ENCODE peak calls at places on chromosomes 6 and 20, in nine cellular contexts. N is HCT116, L is Panc1, G is stomach, J is ovary, W is PC-9, F is upper lobe of left lung, Y is mammary epithelial cell, X is psoas muscle. R is an unnamed sample.
A peak's percentile ranks its signal among the peaks of the same experiment; 100 is the strongest.

GRCh38 chr20:8414611-8415274 is 282.7 kb downstream of the PLCB1 start:
- DNase-seq in N (peak; percentile 6), L (no peak), G (no peak), J (no peak), W (peak; percentile 65), F (no peak), Y (peak; percentile 71), X (no peak), R (no peak)

GRCh38 chr6:112199001-112199403 is 55.4 kb downstream of the LAMA4 start:
- DNase-seq in N (no peak), L (no peak), G (no peak), J (no peak), W (peak; percentile 32), F (no peak), Y (no peak), X (no peak), R (no peak)

GRCh38 chr20:55782861-55783260 is 222.5 kb downstream of the CBLN4 start:
- DNase-seq in N (no peak), L (no peak), G (no peak), J (no peak), W (no peak), F (no peak), Y (no peak), X (no peak), R (no peak)

GRCh38 chr20:59013959-59014608 is 5.1 kb upstream of the TUBB1 start:
- DNase-seq in N (no peak), L (no peak), G (no peak), J (no peak), W (no peak), F (no peak), Y (no peak), X (no peak), R (no peak)

GRCh38 chr6:146028250-146028789 is 542 bp upstream of the GRM1 start:
- DNase-seq in N (no peak), L (no peak), G (peak; percentile 55), J (peak; percentile 25), W (no peak), F (peak; percentile 84), Y (peak; percentile 46), X (peak; percentile 68), R (peak; percentile 53)

GRCh38 chr6:33750244-33750991 is 3.7 kb upstream of the IP6K3 start:
- DNase-seq in N (no peak), L (no peak), G (no peak), J (peak; percentile 37), W (no peak), F (no peak), Y (no peak), X (peak; percentile 94), R (no peak)

GRCh38 chr6:138970159-138970558 is 17.9 kb downstream of the REPS1 start:
- DNase-seq in N (no peak), L (no peak), G (no peak), J (no peak), W (no peak), F (no peak), Y (no peak), X (no peak), R (no peak)

GRCh38 chr6:142523485-142523884 is 221.7 kb downstream of the ADGRG6 start:
- DNase-seq in N (no peak), L (no peak), G (no peak), J (no peak), W (no peak), F (no peak), Y (no peak), X (no peak), R (no peak)

GRCh38 chr6:109349419-109349987 is 32.8 kb downstream of the CD164 start:
- DNase-seq in N (no peak), L (no peak), G (peak; percentile 73), J (no peak), W (peak; percentile 91), F (no peak), Y (peak; percentile 30), X (no peak), R (no peak)

GRCh38 chr20:33793011-33793931 is 17.9 kb upstream of the CHMP4B start:
- DNase-seq in N (no peak), L (no peak), G (no peak), J (no peak), W (no peak), F (peak; percentile 28), Y (no peak), X (peak; percentile 57), R (peak; percentile 73)

GRCh38 chr20:5781798-5782750 is 31.9 kb downstream of the SHLD1 start:
- DNase-seq in N (no peak), L (no peak), G (peak; percentile 73), J (no peak), W (no peak), F (no peak), Y (no peak), X (no peak), R (no peak)

GRCh38 chr6:129215916-129216525 is 333.1 kb downstream of the LAMA2 start:
- DNase-seq in N (no peak), L (no peak), G (no peak), J (no peak), W (no peak), F (no peak), Y (no peak), X (no peak), R (no peak)

GRCh38 chr6:155398221-155398620 is 57.4 kb downstream of the NOX3 start:
- DNase-seq in N (no peak), L (no peak), G (no peak), J (no peak), W (no peak), F (no peak), Y (no peak), X (no peak), R (no peak)

GRCh38 chr6:152685819-152686218 is 11.9 kb upstream of the MYCT1 start:
- DNase-seq in N (no peak), L (no peak), G (no peak), J (no peak), W (no peak), F (peak; percentile 5), Y (no peak), X (no peak), R (no peak)

DNA sequence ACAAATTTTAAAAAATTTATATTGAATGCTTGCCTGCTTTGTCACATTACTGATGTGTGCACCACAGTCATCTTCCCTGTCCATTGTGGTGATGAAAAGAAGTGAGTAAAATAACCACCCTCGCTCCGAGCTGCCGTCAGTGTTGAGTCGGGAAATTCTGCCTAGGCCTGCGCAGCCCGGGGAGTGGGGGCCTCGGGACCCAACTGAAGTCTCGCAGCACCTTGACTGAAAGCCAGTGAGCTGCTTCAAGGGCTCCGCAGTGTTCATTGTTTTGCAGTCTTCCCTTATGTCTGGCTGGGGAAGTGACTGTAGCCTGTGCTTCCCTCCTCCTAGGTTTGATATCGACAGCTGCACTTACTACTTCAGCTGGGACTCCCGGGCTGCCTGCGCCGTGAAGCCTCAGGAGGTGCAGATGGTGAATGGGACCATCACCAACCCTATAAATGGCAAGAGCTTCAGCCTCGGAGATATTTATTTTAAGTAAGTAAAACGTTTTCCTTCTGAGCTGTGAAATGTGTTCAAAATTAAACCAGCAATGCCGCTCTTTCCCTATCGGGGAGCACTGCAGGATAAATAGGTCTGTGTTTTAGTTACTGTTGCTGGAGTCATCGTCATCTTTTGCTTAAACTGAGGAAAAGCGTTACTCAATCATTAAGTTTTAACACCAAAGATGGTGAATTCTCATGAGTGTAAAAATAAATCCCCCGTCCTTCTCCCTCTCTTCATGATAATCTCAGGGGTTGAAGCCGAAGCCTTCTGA is 32.7 kb upstream of the SLC22A1 start:
- DNase-seq in N (no peak), L (no peak), G (no peak), J (no peak), W (no peak), F (peak; percentile 37), Y (no peak), X (no peak), R (no peak)
- H3K27ac ChIP-seq in N (no peak overlapping the region), L (no peak overlapping the region), G (no peak overlapping the region), J (no peak overlapping the region), W (no peak overlapping the region), F (no peak overlapping the region), Y (no peak overlapping the region), X (peak overlapping the region; percentile 37), R (no peak overlapping the region)

DNA sequence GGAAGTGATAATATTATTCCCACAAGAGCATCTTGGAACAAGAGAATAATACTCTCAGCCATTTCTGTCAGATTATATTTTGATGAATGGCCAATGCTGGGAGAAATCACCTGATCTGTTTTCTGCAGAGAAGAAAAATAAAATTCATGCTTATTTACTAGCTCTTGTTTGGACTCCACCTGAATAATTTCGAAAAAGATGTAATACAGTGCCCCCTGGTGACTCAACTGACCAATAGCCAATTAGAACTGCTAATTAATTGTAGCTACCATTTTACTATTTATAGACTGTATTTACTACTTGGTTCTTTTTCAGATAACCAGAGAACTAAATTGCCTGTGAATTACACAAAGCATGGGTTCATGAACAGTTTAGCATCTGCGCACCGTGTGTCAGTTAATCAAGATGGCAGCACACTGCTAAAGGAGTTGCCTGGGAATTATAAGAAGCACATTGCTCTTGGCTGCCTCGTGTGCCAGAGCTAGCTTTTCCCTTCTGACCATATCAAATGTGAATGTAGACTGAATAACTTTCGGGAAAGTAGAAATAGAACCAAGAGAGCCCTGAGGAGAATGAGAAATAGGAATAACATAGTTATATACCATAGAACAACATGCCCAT is 78.6 kb upstream of the TRDN start:
- DNase-seq in N (peak; percentile 7), L (peak; percentile 15), G (no peak), J (no peak), W (peak; percentile 38), F (no peak), Y (peak; percentile 5), X (no peak), R (no peak)
- TF ChIP-seq CTCF in N (peak; percentile 65), L (peak; percentile 69), G (peak; percentile 19), J (no peak), W (peak; percentile 84), F (no peak), Y (peak; percentile 58), X (peak; percentile 72), R (peak; percentile 64)

DNA sequence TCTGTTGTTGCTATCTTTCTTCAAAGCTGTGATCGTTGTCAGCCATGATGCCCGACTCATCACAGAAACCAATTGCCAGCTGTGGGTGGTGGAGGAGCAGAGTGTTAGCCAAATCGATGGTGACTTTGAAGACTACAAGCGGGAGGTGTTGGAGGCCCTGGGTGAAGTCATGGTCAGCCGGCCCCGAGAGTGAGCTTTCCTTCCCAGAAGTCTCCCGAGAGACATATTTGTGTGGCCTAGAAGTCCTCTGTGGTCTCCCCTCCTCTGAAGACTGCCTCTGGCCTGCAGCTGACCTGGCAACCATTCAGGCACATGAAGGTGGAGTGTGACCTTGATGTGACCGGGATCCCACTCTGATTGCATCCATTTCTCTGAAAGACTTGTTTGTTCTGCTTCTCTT is 19.3 kb downstream of the ABCF1 start:
- DNase-seq in N (no peak), L (no peak), G (no peak), J (no peak), W (no peak), F (no peak), Y (no peak), X (no peak), R (no peak)
- H3K36me3 ChIP-seq in N (peaks cover 54% of the 10 kb centered on the region), L (peaks cover 19% of the 10 kb centered on the region), G (peaks cover 98% of the 10 kb centered on the region), J (no peaks in the 10 kb centered on the region), W (peaks cover 40% of the 10 kb centered on the region), F (peaks cover 66% of the 10 kb centered on the region), Y (peaks cover 37% of the 10 kb centered on the region), X (peaks cover 99% of the 10 kb centered on the region), R (peaks cover 2% of the 10 kb centered on the region)

GRCh38 chr20:45836841-45837240 is 3.2 kb downstream of the SNX21 start:
- DNase-seq in N (no peak), L (no peak), G (no peak), J (no peak), W (no peak), F (no peak), Y (no peak), X (no peak), R (no peak)
- H3K27ac ChIP-seq in N (no peak overlapping the region), L (no peak overlapping the region), G (no peak overlapping the region), J (no peak overlapping the region), W (no peak overlapping the region), F (peak overlapping the region; percentile 8), Y (no peak overlapping the region), X (peak overlapping the region; percentile 98), R (no peak overlapping the region)

GRCh38 chr6:1643830-1644445 is 34.2 kb downstream of the FOXC1 start:
- DNase-seq in N (no peak), L (no peak), G (no peak), J (no peak), W (no peak), F (peak; percentile 56), Y (no peak), X (peak; percentile 34), R (no peak)
- TF ChIP-seq CTCF in N (no peak), L (no peak), G (no peak), J (no peak), W (no peak), F (no peak), Y (no peak), X (no peak), R (no peak)

R was measured in heart left ventricle.